ENCODE peak calls at places on chromosomes 4 and X, in nine cellular contexts. V, G, D, O, A, C, U, T and R are unnamed samples.

GRCh38 chr4:84915396-84915780 is 51.1 kb downstream of the WDFY3 start:
- DNase-seq in V (no peak), G (no peak), D (no peak), O (no peak), A (no peak), C (no peak), U (no peak), T (no peak), R (no peak)

GRCh38 chr4:152935661-152936445 is at the start of gene FHDC1:
- DNase-seq in V (peak), G (peak), D (peak), O (peak), A (peak), C (peak), U (peak), T (peak), R (no peak)

GRCh38 chr4:177051473-177052060 is 258.1 kb upstream of the NEIL3 start:
- DNase-seq in V (no peak), G (peak), D (peak), O (no peak), A (no peak), C (peak), U (peak), T (no peak), R (no peak)

GRCh38 chrX:154002215-154002719 is 17.4 kb downstream of the IRAK1 start:
- DNase-seq in V (peak), G (peak), D (peak), O (no peak), A (peak), C (no peak), U (peak), T (no peak), R (no peak)

GRCh38 chr4:73501664-73502265 is 20.2 kb downstream of the AFM start:
- DNase-seq in V (no peak), G (no peak), D (no peak), O (no peak), A (no peak), C (no peak), U (no peak), T (no peak), R (no peak)

GRCh38 chrX:66635360-66635759 is 3.5 kb downstream of the EDA2R start:
- DNase-seq in V (no peak), G (peak), D (no peak), O (no peak), A (peak), C (no peak), U (no peak), T (no peak), R (no peak)

GRCh38 chr4:8910822-8911310 is 39.2 kb upstream of the HMX1 start:
- DNase-seq in V (no peak), G (no peak), D (no peak), O (no peak), A (no peak), C (no peak), U (no peak), T (no peak), R (peak)

GRCh38 chrX:37825225-37825842 is 22.0 kb downstream of the DYNLT3 start:
- DNase-seq in V (peak), G (peak), D (peak), O (no peak), A (no peak), C (peak), U (peak), T (no peak), R (peak)

GRCh38 chrX:349702-350101 is 31.1 kb upstream of the GTPBP6 start:
- DNase-seq in V (no peak), G (no peak), D (no peak), O (no peak), A (no peak), C (no peak), U (no peak), T (no peak), R (no peak)

GRCh38 chrX:36957425-36958328 is 50.5 kb upstream of the FAM47C start:
- DNase-seq in V (peak), G (peak), D (peak), O (peak), A (no peak), C (peak), U (peak), T (peak), R (no peak)

GRCh38 chrX:130669233-130669632 is 233.8 kb downstream of the ENOX2 start:
- DNase-seq in V (no peak), G (no peak), D (no peak), O (no peak), A (peak), C (no peak), U (no peak), T (no peak), R (no peak)

GRCh38 chr4:120819816-120820437 is 102.6 kb downstream of the PRDM5 start:
- DNase-seq in V (no peak), G (no peak), D (no peak), O (no peak), A (no peak), C (no peak), U (no peak), T (no peak), R (no peak)

GRCh38 chr4:141686929-141687328 is 50.5 kb downstream of the IL15 start:
- DNase-seq in V (no peak), G (peak), D (no peak), O (no peak), A (no peak), C (no peak), U (no peak), T (peak), R (no peak)

GRCh38 chrX:121894756-121895155 is 847.3 kb downstream of the GLUD2 start:
- DNase-seq in V (no peak), G (no peak), D (no peak), O (no peak), A (no peak), C (no peak), U (no peak), T (no peak), R (no peak)

GRCh38 chr4:141406237-141406636 is 185.5 kb downstream of the ZNF330 start:
- DNase-seq in V (no peak), G (no peak), D (no peak), O (no peak), A (no peak), C (no peak), U (no peak), T (no peak), R (no peak)

GRCh38 chr4:159353422-159354116 is 250.7 kb downstream of the RAPGEF2 start:
- DNase-seq in V (no peak), G (no peak), D (no peak), O (no peak), A (no peak), C (peak), U (no peak), T (no peak), R (no peak)

GRCh38 chrX:15441464-15441863 is 51.7 kb downstream of the PIR start:
- DNase-seq in V (no peak), G (no peak), D (peak), O (no peak), A (no peak), C (no peak), U (no peak), T (no peak), R (no peak)

GRCh38 chr4:5629542-5629941 is 78.8 kb downstream of the EVC2 start:
- DNase-seq in V (no peak), G (no peak), D (no peak), O (no peak), A (no peak), C (no peak), U (no peak), T (no peak), R (no peak)

GRCh38 chr4:150970685-150971151 is 44.4 kb downstream of the LRBA start:
- DNase-seq in V (no peak), G (no peak), D (no peak), O (no peak), A (no peak), C (no peak), U (no peak), T (no peak), R (no peak)

GRCh38 chrX:129494887-129495286 is 28.4 kb downstream of the SMARCA1 start:
- DNase-seq in V (no peak), G (no peak), D (no peak), O (no peak), A (no peak), C (no peak), U (no peak), T (no peak), R (no peak)

GRCh38 chr4:128668566-128668965 is 140.9 kb upstream of the JADE1 start:
- DNase-seq in V (no peak), G (no peak), D (no peak), O (no peak), A (no peak), C (no peak), U (no peak), T (no peak), R (no peak)

GRCh38 chr4:180101348-180102083 is 2141.7 kb upstream of the TENM3 start:
- DNase-seq in V (peak), G (no peak), D (no peak), O (no peak), A (no peak), C (no peak), U (no peak), T (peak), R (no peak)

GRCh38 chrX:107537815-107538214 is 88.4 kb downstream of the FRMPD3 start:
- DNase-seq in V (no peak), G (peak), D (peak), O (no peak), A (peak), C (peak), U (no peak), T (no peak), R (peak)

GRCh38 chr4:112302320-112303274 is 5.4 kb downstream of the ALPK1 start:
- DNase-seq in V (no peak), G (no peak), D (no peak), O (no peak), A (no peak), C (no peak), U (no peak), T (no peak), R (no peak)

GRCh38 chr4:112296949-112297483 is at the start of gene ALPK1:
- DNase-seq in V (no peak), G (peak), D (no peak), O (no peak), A (peak), C (no peak), U (no peak), T (no peak), R (no peak)

GRCh38 chr4:112297495-112297894 is 326 bp downstream of the ALPK1 start:
- DNase-seq in V (no peak), G (no peak), D (no peak), O (no peak), A (no peak), C (no peak), U (no peak), T (no peak), R (no peak)
- H3K27ac ChIP-seq in V (peak), G (peak), D (no peak), O (peak), A (no peak), C (no peak), U (peak), T (peak), R (peak)

GRCh38 chr4:183493246-183493645 is 11.6 kb upstream of the ING2 start:
- DNase-seq in V (no peak), G (no peak), D (no peak), O (no peak), A (no peak), C (no peak), U (no peak), T (no peak), R (no peak)
- TF ChIP-seq CTCF in V (no peak), G (no peak), D (no peak), O (no peak), A (no peak), C (no peak), U (no peak), T (no peak), R (no peak)

GRCh38 chr4:168519576-168519975 is 22.7 kb downstream of the PALLD start:
- DNase-seq in V (no peak), G (no peak), D (no peak), O (no peak), A (no peak), C (no peak), U (no peak), T (no peak), R (no peak)
- H3K27ac ChIP-seq in V (no peak), G (peak), D (no peak), O (no peak), A (no peak), C (no peak), U (no peak), T (no peak), R (no peak)

DNA sequence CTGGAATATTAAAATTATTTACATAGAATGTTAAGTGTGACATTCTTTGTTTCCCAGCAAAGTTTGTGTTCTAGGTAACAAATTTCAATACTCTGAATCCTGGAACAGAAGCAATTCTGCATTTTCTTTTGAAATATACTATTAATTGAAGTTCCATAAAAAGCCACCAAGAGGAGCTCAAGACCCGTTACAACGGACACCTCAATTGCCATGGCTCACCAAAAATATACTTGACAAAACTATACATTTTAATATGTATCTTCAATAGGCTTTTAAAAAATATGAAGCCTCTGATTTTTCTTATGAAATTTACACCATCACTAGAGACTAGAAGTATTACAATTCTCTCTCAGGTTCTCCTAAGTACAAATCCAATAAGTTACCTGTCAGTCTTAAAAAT is 111.4 kb downstream of the NYX start:
- DNase-seq in V (no peak), G (peak), D (peak), O (no peak), A (no peak), C (peak), U (no peak), T (no peak), R (no peak)
- TF ChIP-seq CTCF in V (peak), G (peak), D (peak), O (peak), A (peak), C (peak), U (peak), T (no peak), R (peak)

DNA sequence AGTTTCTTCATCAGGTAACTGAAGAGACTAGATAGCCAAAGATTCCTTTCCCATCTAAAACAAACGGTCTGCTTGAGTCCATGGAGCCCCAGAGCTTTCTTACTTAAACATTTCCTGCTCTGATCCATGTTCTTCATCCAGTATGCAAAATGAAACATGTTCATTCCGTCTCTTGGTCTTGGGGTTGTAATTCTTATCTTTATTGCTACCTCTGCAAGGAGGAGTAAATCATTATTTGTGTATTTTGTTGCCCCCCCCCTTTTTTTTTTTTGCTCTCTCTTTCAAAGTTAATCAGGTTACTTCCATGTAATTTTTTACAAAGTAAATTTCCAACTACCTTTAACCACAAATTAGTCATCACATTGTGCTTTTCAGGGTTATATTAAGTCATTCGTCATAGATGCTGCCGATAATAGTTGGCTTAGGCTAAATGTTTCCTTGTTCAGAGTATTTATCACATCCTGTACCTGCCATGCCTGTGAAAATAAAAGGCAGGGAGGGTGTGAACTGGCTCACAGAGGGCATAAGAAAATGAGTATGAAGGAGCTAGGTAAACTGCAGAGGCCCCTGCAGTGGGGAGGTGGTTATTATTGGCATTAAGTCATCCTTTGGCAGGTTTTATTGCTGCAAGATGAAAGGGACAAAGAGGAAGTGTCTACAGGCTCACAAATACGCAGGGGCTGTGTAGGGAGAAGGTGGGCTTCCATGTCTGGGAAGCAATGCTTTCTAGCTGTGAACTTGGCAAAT is 76.7 kb upstream of the HS3ST1 start:
- DNase-seq in V (no peak), G (peak), D (no peak), O (no peak), A (peak), C (no peak), U (peak), T (no peak), R (no peak)
- H3K27ac ChIP-seq in V (no peak), G (peak), D (no peak), O (no peak), A (no peak), C (no peak), U (peak), T (no peak), R (no peak)

GRCh38 chrX:39261446-39262147 is 460.3 kb downstream of the MID1IP1 start:
- DNase-seq in V (no peak), G (peak), D (peak), O (no peak), A (peak), C (peak), U (no peak), T (no peak), R (no peak)
- TF ChIP-seq CTCF in V (peak), G (peak), D (peak), O (peak), A (peak), C (peak), U (peak), T (peak), R (peak)

GRCh38 chr4:118279328-118279727 is 73.5 kb downstream of the PRSS12 start:
- DNase-seq in V (no peak), G (no peak), D (no peak), O (no peak), A (no peak), C (no peak), U (no peak), T (no peak), R (no peak)

GRCh38 chr4:118279920-118280432 is 72.8 kb downstream of the PRSS12 start:
- DNase-seq in V (no peak), G (no peak), D (no peak), O (no peak), A (no peak), C (no peak), U (no peak), T (no peak), R (no peak)

GRCh38 chr4:118281611-118282442 is 71.0 kb downstream of the PRSS12 start:
- DNase-seq in V (no peak), G (no peak), D (peak), O (no peak), A (peak), C (peak), U (no peak), T (peak), R (no peak)

GRCh38 chr4:118278473-118279274 is 74.1 kb downstream of the PRSS12 start:
- DNase-seq in V (peak), G (peak), D (peak), O (peak), A (peak), C (peak), U (peak), T (peak), R (peak)

DNA sequence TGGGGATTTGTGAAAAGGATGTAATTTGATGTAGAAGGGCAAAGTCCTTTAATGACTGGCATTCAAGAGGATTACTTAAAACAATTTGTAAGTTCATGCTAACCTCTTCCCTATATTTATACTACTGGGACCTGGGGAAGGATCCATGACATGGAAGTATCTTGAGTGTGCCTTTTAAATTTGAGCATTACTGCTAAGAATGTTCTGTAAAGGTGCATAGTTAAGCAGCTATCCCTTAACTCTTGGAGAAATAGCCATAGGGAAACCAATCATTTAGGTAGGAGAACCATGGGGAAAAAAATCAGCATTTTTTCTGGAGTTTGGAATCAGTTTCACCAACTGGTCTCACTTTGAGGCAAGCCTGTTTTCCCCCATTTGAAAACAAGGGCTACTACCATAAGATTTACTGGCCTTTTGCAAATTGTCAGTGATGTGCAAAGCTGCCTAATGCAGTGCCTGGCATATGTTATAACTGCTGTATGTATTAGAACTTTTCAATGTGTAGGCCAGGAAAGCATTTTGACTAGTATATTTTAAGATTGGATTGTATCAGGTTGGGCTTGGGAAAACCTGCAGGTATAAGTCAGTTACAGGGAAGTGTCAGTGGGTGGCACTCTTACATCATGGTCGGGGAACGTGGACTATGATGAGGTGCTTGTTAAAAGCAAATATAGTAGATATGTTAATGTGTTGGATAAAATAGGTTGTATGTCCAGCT is 72.1 kb downstream of the PRSS12 start:
- DNase-seq in V (no peak), G (peak), D (peak), O (no peak), A (peak), C (peak), U (peak), T (no peak), R (no peak)
- H3K27ac ChIP-seq in V (no peak), G (peak), D (no peak), O (peak), A (peak), C (no peak), U (peak), T (no peak), R (no peak)